ENCODE peak calls at places on chromosomes 4 and X, in nine cellular contexts. Q is hypothalamus; Z is DMS79; C is activated CD4-positive, alpha-beta T cell treated with anti-CD3 and anti-CD28 coated beads, Interleukin-2, amount 50 U/mL, for 1 hour; U is activated CD4-positive, CD25-positive, alpha-beta regulatory T cell; G is memory B cell; X is T-cell; S is NCI-H2081; D is NCI-H82. T is an unnamed sample.

GRCh38 chrX:121876316-121876715 is 828.9 kb downstream of the GLUD2 start:
- DNase-seq in D (no peak), Z (no peak), Q (no peak), G (no peak), S (no peak), C (no peak), U (no peak), X (no peak), T (no peak)

GRCh38 chrX:140141444-140142029 is 176.2 kb upstream of the CXorf66 start:
- DNase-seq in U (no peak), S (no peak), D (peak; percentile 57), G (peak; percentile 0), Q (no peak), C (peak; percentile 7), Z (no peak), X (no peak), T (peak; percentile 15)

GRCh38 chr4:57136281-57136680 is 26.1 kb upstream of the IGFBP7 start:
- DNase-seq in Q (no peak), D (no peak), G (no peak), U (no peak), Z (no peak), X (no peak), S (no peak), C (no peak), T (no peak)

GRCh38 chr4:143393195-143393594 is 56.5 kb downstream of the GAB1 start:
- DNase-seq in D (no peak), Z (no peak), Q (no peak), U (no peak), G (no peak), C (no peak), S (no peak), X (no peak), T (no peak)

GRCh38 chrX:27548624-27549023 is 41.5 kb upstream of the DCAF8L2 start:
- DNase-seq in D (no peak), X (no peak), Q (no peak), U (no peak), G (no peak), Z (no peak), S (no peak), C (no peak), T (no peak)

GRCh38 chr4:127124919-127125318 is 507.8 kb upstream of the INTU start:
- DNase-seq in Q (no peak), S (peak; percentile 7), U (no peak), C (no peak), X (no peak), Z (no peak), D (no peak), G (no peak), T (no peak)

GRCh38 chr4:112514449-112515277 is 1.3 kb downstream of the NEUROG2 start:
- DNase-seq in D (peak; percentile 64), G (no peak), U (no peak), C (no peak), Z (no peak), X (no peak), S (peak; percentile 27), Q (no peak), T (no peak)

GRCh38 chr4:127809173-127809800 is 27.2 kb downstream of the HSPA4L start:
- DNase-seq in X (no peak), S (no peak), Z (no peak), D (peak; percentile 1), G (no peak), Q (no peak), C (no peak), U (no peak), T (no peak)

GRCh38 chr4:109406337-109406931 is 27.2 kb upstream of the SEC24B start:
- DNase-seq in C (no peak), U (no peak), D (peak; percentile 77), X (no peak), G (peak; percentile 4), Z (peak; percentile 20), S (peak; percentile 42), Q (no peak), T (peak; percentile 62)

GRCh38 chrX:100994352-100995281 is 25.1 kb downstream of the ARL13A start:
- DNase-seq in C (no peak), U (no peak), X (no peak), Z (no peak), G (no peak), Q (no peak), D (no peak), S (no peak), T (peak; percentile 77)

GRCh38 chr4:2673157-2673556 is 83.0 kb downstream of the TNIP2 start:
- DNase-seq in C (no peak), X (no peak), S (peak; percentile 12), U (no peak), Q (no peak), G (no peak), Z (no peak), D (peak; percentile 3), T (no peak)

GRCh38 chr4:25860586-25861421 is 2.0 kb downstream of the SEL1L3 start:
- DNase-seq in D (no peak), G (peak; percentile 49), S (no peak), U (no peak), Q (no peak), X (no peak), Z (no peak), C (no peak), T (no peak)

T was measured in small intestine.